ENCODE peak calls at places on chromosomes 16 and 17, in ten cellular contexts. One of them, this sample, is unnamed.

GRCh38 chr16:57216968-57217367 is 28.1 kb upstream of the ARL2BP start:
- DNase-seq in sigmoid colon: no peak
- DNase-seq in HCT116: no peak
- DNase-seq in psoas muscle: no peak
- DNase-seq in stomach: no peak
- DNase-seq in CD8-positive, alpha-beta memory T cell: no peak
- DNase-seq in colonic mucosa: no peak
- DNase-seq in GM23338: no peak
- DNase-seq in fibroblast of lung: no peak
- DNase-seq in iPS DF 6.9: no peak
- DNase-seq in this sample: no peak

GRCh38 chr17:32350662-32351418 is 883 bp downstream of the ZNF207 start:
- DNase-seq in iPS DF 6.9: no peak
- DNase-seq in stomach: peak; percentile 47
- DNase-seq in fibroblast of lung: peak; percentile 60
- DNase-seq in colonic mucosa: peak; percentile 48
- DNase-seq in psoas muscle: no peak
- DNase-seq in CD8-positive, alpha-beta memory T cell: peak; percentile 56
- DNase-seq in GM23338: peak; percentile 49
- DNase-seq in sigmoid colon: no peak
- DNase-seq in HCT116: no peak
- DNase-seq in this sample: no peak

GRCh38 chr16:21554795-21555585 is 44.4 kb upstream of the METTL9 start:
- DNase-seq in GM23338: peak; percentile 99
- DNase-seq in sigmoid colon: peak; percentile 95
- DNase-seq in HCT116: peak; percentile 53
- DNase-seq in colonic mucosa: peak; percentile 86
- DNase-seq in psoas muscle: peak; percentile 91
- DNase-seq in fibroblast of lung: peak; percentile 57
- DNase-seq in CD8-positive, alpha-beta memory T cell: peak; percentile 88
- DNase-seq in iPS DF 6.9: peak; percentile 60
- DNase-seq in stomach: peak; percentile 93
- DNase-seq in this sample: peak; percentile 90

GRCh38 chr17:57615836-57616235 is 129.3 kb downstream of the CCDC182 start:
- DNase-seq in GM23338: no peak
- DNase-seq in fibroblast of lung: no peak
- DNase-seq in HCT116: no peak
- DNase-seq in CD8-positive, alpha-beta memory T cell: no peak
- DNase-seq in sigmoid colon: no peak
- DNase-seq in stomach: no peak
- DNase-seq in iPS DF 6.9: no peak
- DNase-seq in psoas muscle: no peak
- DNase-seq in colonic mucosa: no peak
- DNase-seq in this sample: no peak

GRCh38 chr17:2453325-2453724 is 52.5 kb upstream of the MNT start:
- DNase-seq in colonic mucosa: no peak
- DNase-seq in HCT116: no peak
- DNase-seq in GM23338: no peak
- DNase-seq in stomach: no peak
- DNase-seq in psoas muscle: no peak
- DNase-seq in iPS DF 6.9: no peak
- DNase-seq in fibroblast of lung: no peak
- DNase-seq in sigmoid colon: no peak
- DNase-seq in CD8-positive, alpha-beta memory T cell: no peak
- DNase-seq in this sample: no peak

GRCh38 chr16:13997933-13998332 is 73.2 kb upstream of the MRTFB start:
- DNase-seq in colonic mucosa: peak; percentile 42
- DNase-seq in CD8-positive, alpha-beta memory T cell: no peak
- DNase-seq in sigmoid colon: no peak
- DNase-seq in iPS DF 6.9: no peak
- DNase-seq in HCT116: no peak
- DNase-seq in GM23338: no peak
- DNase-seq in fibroblast of lung: no peak
- DNase-seq in stomach: no peak
- DNase-seq in psoas muscle: no peak
- DNase-seq in this sample: peak; percentile 4

GRCh38 chr16:87350681-87351319 is 32.8 kb downstream of the FBXO31 start:
- DNase-seq in CD8-positive, alpha-beta memory T cell: no peak
- DNase-seq in sigmoid colon: no peak
- DNase-seq in colonic mucosa: no peak
- DNase-seq in fibroblast of lung: peak; percentile 62
- DNase-seq in iPS DF 6.9: no peak
- DNase-seq in stomach: no peak
- DNase-seq in HCT116: no peak
- DNase-seq in GM23338: no peak
- DNase-seq in psoas muscle: peak; percentile 64
- DNase-seq in this sample: no peak

GRCh38 chr17:56810286-56810781 is 23.4 kb downstream of the C17orf67 start:
- DNase-seq in colonic mucosa: no peak
- DNase-seq in fibroblast of lung: no peak
- DNase-seq in sigmoid colon: no peak
- DNase-seq in stomach: no peak
- DNase-seq in psoas muscle: no peak
- DNase-seq in CD8-positive, alpha-beta memory T cell: no peak
- DNase-seq in HCT116: no peak
- DNase-seq in iPS DF 6.9: no peak
- DNase-seq in GM23338: no peak
- DNase-seq in this sample: no peak

GRCh38 chr17:42180922-42181850 is at the start of gene KCNH4:
- DNase-seq in sigmoid colon: peak; percentile 79
- DNase-seq in colonic mucosa: peak; percentile 74
- DNase-seq in psoas muscle: peak; percentile 79
- DNase-seq in stomach: peak; percentile 81
- DNase-seq in iPS DF 6.9: no peak
- DNase-seq in CD8-positive, alpha-beta memory T cell: peak; percentile 65
- DNase-seq in GM23338: peak; percentile 73
- DNase-seq in fibroblast of lung: peak; percentile 41
- DNase-seq in HCT116: peak; percentile 34
- DNase-seq in this sample: peak; percentile 91

GRCh38 chr17:50632637-50633036 is 2.0 kb upstream of the ABCC3 start:
- DNase-seq in psoas muscle: no peak
- DNase-seq in CD8-positive, alpha-beta memory T cell: no peak
- DNase-seq in colonic mucosa: no peak
- DNase-seq in HCT116: no peak
- DNase-seq in stomach: no peak
- DNase-seq in GM23338: no peak
- DNase-seq in sigmoid colon: no peak
- DNase-seq in iPS DF 6.9: no peak
- DNase-seq in fibroblast of lung: no peak
- DNase-seq in this sample: no peak

GRCh38 chr16:68265078-68265925 is 976 bp downstream of the SLC7A6 start:
- DNase-seq in iPS DF 6.9: no peak
- DNase-seq in stomach: peak; percentile 70
- DNase-seq in psoas muscle: peak; percentile 78
- DNase-seq in HCT116: peak; percentile 68
- DNase-seq in colonic mucosa: peak; percentile 80
- DNase-seq in CD8-positive, alpha-beta memory T cell: peak; percentile 61
- DNase-seq in fibroblast of lung: peak; percentile 79
- DNase-seq in GM23338: peak; percentile 46
- DNase-seq in sigmoid colon: peak; percentile 87
- DNase-seq in this sample: peak; percentile 25

GRCh38 chr16:15682105-15682570 is 32.1 kb downstream of the NDE1 start:
- DNase-seq in psoas muscle: peak; percentile 37
- DNase-seq in fibroblast of lung: peak; percentile 68
- DNase-seq in CD8-positive, alpha-beta memory T cell: no peak
- DNase-seq in sigmoid colon: no peak
- DNase-seq in HCT116: peak; percentile 33
- DNase-seq in stomach: peak; percentile 29
- DNase-seq in colonic mucosa: no peak
- DNase-seq in iPS DF 6.9: peak; percentile 25
- DNase-seq in GM23338: peak; percentile 78
- DNase-seq in this sample: peak; percentile 40

GRCh38 chr16:50467943-50468748 is 80.0 kb upstream of the NKD1 start:
- DNase-seq in colonic mucosa: no peak
- DNase-seq in sigmoid colon: peak; percentile 62
- DNase-seq in GM23338: peak; percentile 75
- DNase-seq in iPS DF 6.9: no peak
- DNase-seq in CD8-positive, alpha-beta memory T cell: peak; percentile 10
- DNase-seq in psoas muscle: no peak
- DNase-seq in HCT116: no peak
- DNase-seq in stomach: peak; percentile 87
- DNase-seq in fibroblast of lung: peak; percentile 28
- DNase-seq in this sample: peak; percentile 8

GRCh38 chr17:1031711-1032110 is 34.8 kb downstream of the TIMM22 start:
- DNase-seq in psoas muscle: peak; percentile 69
- DNase-seq in iPS DF 6.9: no peak
- DNase-seq in sigmoid colon: peak; percentile 87
- DNase-seq in HCT116: no peak
- DNase-seq in stomach: no peak
- DNase-seq in colonic mucosa: peak; percentile 42
- DNase-seq in fibroblast of lung: peak; percentile 60
- DNase-seq in GM23338: peak; percentile 79
- DNase-seq in CD8-positive, alpha-beta memory T cell: no peak
- DNase-seq in this sample: no peak

GRCh38 chr17:73232587-73233373 is 28.9 kb downstream of the CPSF4L start:
- DNase-seq in fibroblast of lung: peak; percentile 45
- DNase-seq in psoas muscle: no peak
- DNase-seq in sigmoid colon: peak; percentile 70
- DNase-seq in colonic mucosa: peak; percentile 58
- DNase-seq in GM23338: peak; percentile 63
- DNase-seq in CD8-positive, alpha-beta memory T cell: no peak
- DNase-seq in HCT116: no peak
- DNase-seq in stomach: peak; percentile 54
- DNase-seq in iPS DF 6.9: no peak
- DNase-seq in this sample: no peak

GRCh38 chr17:32936894-32937500 is 9.0 kb downstream of the TMEM98 start:
- DNase-seq in psoas muscle: peak; percentile 69
- DNase-seq in HCT116: peak; percentile 45
- DNase-seq in GM23338: peak; percentile 96
- DNase-seq in iPS DF 6.9: peak; percentile 82
- DNase-seq in fibroblast of lung: peak; percentile 58
- DNase-seq in stomach: peak; percentile 82
- DNase-seq in CD8-positive, alpha-beta memory T cell: peak; percentile 32
- DNase-seq in sigmoid colon: peak; percentile 79
- DNase-seq in colonic mucosa: peak; percentile 78
- DNase-seq in this sample: peak; percentile 43

GRCh38 chr17:61402978-61403845 is 3.6 kb downstream of the TBX2 start:
- DNase-seq in sigmoid colon: no peak
- DNase-seq in iPS DF 6.9: no peak
- DNase-seq in colonic mucosa: no peak
- DNase-seq in CD8-positive, alpha-beta memory T cell: no peak
- DNase-seq in HCT116: no peak
- DNase-seq in stomach: no peak
- DNase-seq in psoas muscle: no peak
- DNase-seq in fibroblast of lung: no peak
- DNase-seq in GM23338: peak; percentile 75
- DNase-seq in this sample: no peak

GRCh38 chr17:45098081-45098868 is 34.0 kb downstream of the PLCD3 start:
- DNase-seq in psoas muscle: no peak
- DNase-seq in fibroblast of lung: no peak
- DNase-seq in stomach: no peak
- DNase-seq in HCT116: no peak
- DNase-seq in colonic mucosa: no peak
- DNase-seq in iPS DF 6.9: no peak
- DNase-seq in CD8-positive, alpha-beta memory T cell: no peak
- DNase-seq in GM23338: no peak
- DNase-seq in sigmoid colon: no peak
- DNase-seq in this sample: no peak
- H3K36me3 ChIP-seq in psoas muscle: peaks cover 26% of the 10 kb centered on the region
- H3K36me3 ChIP-seq in fibroblast of lung: peaks cover 35% of the 10 kb centered on the region
- H3K36me3 ChIP-seq in stomach: peaks cover 93% of the 10 kb centered on the region
- H3K36me3 ChIP-seq in HCT116: peaks cover 48% of the 10 kb centered on the region
- H3K36me3 ChIP-seq in colonic mucosa: peaks cover 8% of the 10 kb centered on the region
- H3K36me3 ChIP-seq in iPS DF 6.9: peaks cover 43% of the 10 kb centered on the region
- H3K36me3 ChIP-seq in CD8-positive, alpha-beta memory T cell: peaks cover 60% of the 10 kb centered on the region
- H3K36me3 ChIP-seq in GM23338: peaks cover 61% of the 10 kb centered on the region
- H3K36me3 ChIP-seq in sigmoid colon: peaks cover 60% of the 10 kb centered on the region
- H3K36me3 ChIP-seq in this sample: peaks cover 30% of the 10 kb centered on the region

GRCh38 chr17:45128331-45128730 is 4.0 kb downstream of the PLCD3 start:
- DNase-seq in psoas muscle: peak; percentile 16
- DNase-seq in HCT116: no peak
- DNase-seq in iPS DF 6.9: no peak
- DNase-seq in stomach: no peak
- DNase-seq in CD8-positive, alpha-beta memory T cell: no peak
- DNase-seq in GM23338: no peak
- DNase-seq in sigmoid colon: peak; percentile 65
- DNase-seq in fibroblast of lung: no peak
- DNase-seq in colonic mucosa: no peak
- DNase-seq in this sample: no peak
- H3K27ac ChIP-seq in psoas muscle: peak overlapping the region; percentile 91
- H3K27ac ChIP-seq in HCT116: peak overlapping the region; percentile 89
- H3K27ac ChIP-seq in iPS DF 6.9: no peak overlapping the region
- H3K27ac ChIP-seq in stomach: peak overlapping the region; percentile 83
- H3K27ac ChIP-seq in CD8-positive, alpha-beta memory T cell: no peak overlapping the region
- H3K27ac ChIP-seq in GM23338: peak overlapping the region; percentile 14
- H3K27ac ChIP-seq in sigmoid colon: peak overlapping the region; percentile 82
- H3K27ac ChIP-seq in fibroblast of lung: peak overlapping the region; percentile 28
- H3K27ac ChIP-seq in colonic mucosa: peak overlapping the region; percentile 89
- H3K27ac ChIP-seq in this sample: no peak overlapping the region

DNA sequence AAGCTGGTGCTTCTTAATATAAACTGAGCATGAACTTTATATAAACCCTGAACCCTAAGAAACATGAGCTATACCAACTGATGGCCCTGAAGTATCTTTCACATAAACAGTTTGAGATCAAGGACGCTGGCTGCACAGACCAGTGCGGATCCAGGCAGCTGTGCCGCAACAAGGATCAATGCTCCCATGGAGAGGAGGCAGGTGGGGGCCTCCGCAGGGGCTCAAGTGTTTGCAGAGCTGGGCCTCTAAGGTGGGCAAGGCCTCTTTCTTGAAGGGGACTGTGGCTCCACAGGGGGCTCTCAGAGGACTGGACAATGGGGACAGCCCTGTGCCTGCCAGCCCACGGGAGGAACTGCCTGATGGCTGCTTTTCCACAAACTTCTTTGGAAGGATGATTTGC is 46.0 kb downstream of the NDEL1 start:
- DNase-seq in CD8-positive, alpha-beta memory T cell: no peak
- DNase-seq in iPS DF 6.9: no peak
- DNase-seq in sigmoid colon: no peak
- DNase-seq in fibroblast of lung: no peak
- DNase-seq in psoas muscle: no peak
- DNase-seq in colonic mucosa: no peak
- DNase-seq in GM23338: no peak
- DNase-seq in HCT116: no peak
- DNase-seq in stomach: no peak
- DNase-seq in this sample: no peak
- H3K36me3 ChIP-seq in CD8-positive, alpha-beta memory T cell: peaks cover 12% of the 10 kb centered on the region
- H3K36me3 ChIP-seq in iPS DF 6.9: peaks cover 57% of the 10 kb centered on the region
- H3K36me3 ChIP-seq in sigmoid colon: peaks cover 24% of the 10 kb centered on the region
- H3K36me3 ChIP-seq in fibroblast of lung: peaks cover 18% of the 10 kb centered on the region
- H3K36me3 ChIP-seq in psoas muscle: no peaks in the 10 kb centered on the region
- H3K36me3 ChIP-seq in colonic mucosa: no peaks in the 10 kb centered on the region
- H3K36me3 ChIP-seq in GM23338: peaks cover 76% of the 10 kb centered on the region
- H3K36me3 ChIP-seq in HCT116: peaks cover 40% of the 10 kb centered on the region
- H3K36me3 ChIP-seq in stomach: peaks cover 17% of the 10 kb centered on the region
- H3K36me3 ChIP-seq in this sample: peaks cover 54% of the 10 kb centered on the region

DNA sequence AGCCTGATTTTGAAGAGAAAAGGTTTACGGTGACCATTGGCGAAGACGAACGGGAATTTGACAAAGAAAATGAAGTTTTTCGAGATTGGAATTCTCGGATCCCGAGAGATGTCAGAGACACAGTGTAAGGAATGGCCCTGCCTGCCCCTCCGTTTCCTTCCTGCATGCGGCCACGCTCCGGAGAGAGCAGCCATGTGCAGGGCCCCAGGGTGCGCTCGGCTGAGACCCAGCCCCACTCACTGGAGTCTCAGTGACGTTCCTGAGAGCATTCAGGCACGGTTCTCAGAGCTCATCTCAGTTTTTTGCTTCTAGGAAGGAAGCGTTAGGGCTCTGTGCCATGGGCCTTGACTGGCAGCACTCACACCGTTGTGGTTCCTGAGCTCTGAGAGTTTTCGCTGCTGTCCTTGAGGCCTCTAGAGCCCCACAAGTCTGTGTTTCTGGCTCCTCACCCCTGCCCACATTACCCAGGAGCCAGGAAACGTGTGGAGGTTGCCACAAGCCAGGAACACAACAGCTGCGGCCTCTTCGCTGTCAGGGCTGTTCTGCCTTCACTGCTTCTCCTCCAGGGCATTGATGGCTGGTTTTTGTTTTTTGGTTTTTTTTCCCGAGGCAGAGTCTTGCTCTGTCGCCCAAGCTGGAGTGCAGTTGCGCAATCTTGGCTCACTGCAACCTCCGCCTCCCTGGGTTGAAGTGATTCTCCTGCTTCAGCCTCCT is 29.8 kb downstream of the ZC3H18 start:
- DNase-seq in sigmoid colon: peak; percentile 77
- DNase-seq in fibroblast of lung: no peak
- DNase-seq in GM23338: no peak
- DNase-seq in CD8-positive, alpha-beta memory T cell: no peak
- DNase-seq in colonic mucosa: no peak
- DNase-seq in psoas muscle: no peak
- DNase-seq in stomach: no peak
- DNase-seq in iPS DF 6.9: no peak
- DNase-seq in HCT116: no peak
- DNase-seq in this sample: no peak
- H3K27ac ChIP-seq in sigmoid colon: peak overlapping the region; percentile 55
- H3K27ac ChIP-seq in fibroblast of lung: no peak overlapping the region
- H3K27ac ChIP-seq in GM23338: no peak overlapping the region
- H3K27ac ChIP-seq in CD8-positive, alpha-beta memory T cell: no peak overlapping the region
- H3K27ac ChIP-seq in colonic mucosa: no peak overlapping the region
- H3K27ac ChIP-seq in psoas muscle: peak overlapping the region; percentile 11
- H3K27ac ChIP-seq in stomach: no peak overlapping the region
- H3K27ac ChIP-seq in iPS DF 6.9: no peak overlapping the region
- H3K27ac ChIP-seq in HCT116: no peak overlapping the region
- H3K27ac ChIP-seq in this sample: no peak overlapping the region

This sample was measured in naive thymus-derived CD4-positive, alpha-beta T cell.